ENCODE peak calls at places on chromosomes 7 and 10, in five cellular contexts. H is astrocyte; M is adrenal gland; I is PC-9; Y is CD8-positive, alpha-beta T cell. A is an unnamed sample.

GRCh38 chr10:84197643-84198042 is 3.3 kb downstream of the CDHR1 start:
- DNase-seq in M (no peak), Y (no peak), H (no peak), I (no peak), A (no peak)

GRCh38 chr7:4613855-4614548 is 68.1 kb upstream of the FOXK1 start:
- DNase-seq in I (no peak), Y (no peak), M (no peak), H (peak), A (peak)

GRCh38 chr10:29751686-29752085 is 116.9 kb upstream of the SVIL start:
- DNase-seq in I (no peak), Y (no peak), M (no peak), H (no peak), A (no peak)

GRCh38 chr10:21281765-21282484 is 243.6 kb downstream of the SKIDA1 start:
- DNase-seq in I (no peak), Y (no peak), M (no peak), H (no peak), A (no peak)

GRCh38 chr7:82745117-82745516 is 301.5 kb upstream of the CACNA2D1 start:
- DNase-seq in Y (no peak), M (no peak), H (peak), I (no peak), A (no peak)

GRCh38 chr7:80428161-80429054 is 83.5 kb downstream of the GNAT3 start:
- DNase-seq in Y (no peak), H (peak), I (peak), M (peak), A (peak)

GRCh38 chr7:44073664-44074348 is 8.4 kb upstream of the PGAM2 start:
- DNase-seq in H (peak), Y (peak), I (peak), M (peak), A (peak)

GRCh38 chr10:128816726-128817125 is 650.3 kb upstream of the MGMT start:
- DNase-seq in H (no peak), Y (no peak), M (no peak), I (no peak), A (no peak)

GRCh38 chr10:104617831-104618230 is 23.3 kb upstream of the SORCS3 start:
- DNase-seq in Y (no peak), I (no peak), H (no peak), M (no peak), A (no peak)

GRCh38 chr7:135768990-135769389 is 20.4 kb upstream of the FAM180A start:
- DNase-seq in M (no peak), H (no peak), I (no peak), Y (no peak), A (peak)

GRCh38 chr7:12670071-12670729 is 17.2 kb upstream of the ARL4A start:
- DNase-seq in M (no peak), I (no peak), Y (no peak), H (peak), A (no peak)

GRCh38 chr7:96596120-96596826 is 113.4 kb downstream of the SEM1 start:
- DNase-seq in H (no peak), I (peak), M (no peak), Y (no peak), A (no peak)

GRCh38 chr10:47458466-47459154 is 25.3 kb downstream of the ANXA8 start:
- DNase-seq in M (no peak), I (peak), H (peak), Y (no peak), A (no peak)

GRCh38 chr7:95963446-95963990 is 191.2 kb downstream of the DYNC1I1 start:
- DNase-seq in Y (no peak), H (no peak), M (no peak), I (no peak), A (no peak)

GRCh38 chr10:71736570-71737355 is 17.2 kb upstream of the C10orf105 start:
- DNase-seq in I (no peak), H (no peak), Y (no peak), M (no peak), A (no peak)

GRCh38 chr7:3955026-3955425 is 654.0 kb downstream of the SDK1 start:
- DNase-seq in Y (no peak), I (no peak), H (no peak), M (no peak), A (no peak)

GRCh38 chr10:33174674-33175073 is 159.8 kb downstream of the NRP1 start:
- DNase-seq in H (no peak), M (no peak), I (no peak), Y (no peak), A (no peak)

GRCh38 chr7:54331311-54331710 is 210.9 kb upstream of the VSTM2A start:
- DNase-seq in H (no peak), I (no peak), Y (no peak), M (no peak), A (no peak)

GRCh38 chr10:71439670-71440425 is 43.1 kb downstream of the CDH23 start:
- DNase-seq in H (no peak), I (no peak), M (no peak), Y (no peak), A (no peak)

GRCh38 chr7:22194633-22195273 is 162.2 kb downstream of the RAPGEF5 start:
- DNase-seq in M (no peak), Y (no peak), H (no peak), I (no peak), A (no peak)

GRCh38 chr7:22195402-22195801 is 161.6 kb downstream of the RAPGEF5 start:
- DNase-seq in I (no peak), H (no peak), Y (no peak), M (no peak), A (no peak)

GRCh38 chr7:22190736-22191135 is 166.2 kb downstream of the RAPGEF5 start:
- DNase-seq in I (no peak), M (no peak), H (no peak), Y (no peak), A (no peak)

GRCh38 chr7:22193361-22194016 is 163.5 kb downstream of the RAPGEF5 start:
- DNase-seq in Y (no peak), M (no peak), I (no peak), H (peak), A (peak)

GRCh38 chr7:22192778-22193177 is 164.2 kb downstream of the RAPGEF5 start:
- DNase-seq in H (no peak), Y (no peak), I (no peak), M (no peak), A (no peak)
- H3K4me3 ChIP-seq in H (no peak), Y (no peak), I (no peak), M (peak), A (no peak)

GRCh38 chr10:125407000-125407502 is 246.7 kb upstream of the CTBP2 start:
- DNase-seq in H (peak), I (peak), M (no peak), Y (no peak), A (no peak)

GRCh38 chr10:125411724-125412123 is 251.4 kb upstream of the CTBP2 start:
- DNase-seq in M (no peak), H (peak), I (peak), Y (no peak), A (no peak)

GRCh38 chr10:125409756-125410155 is 249.4 kb upstream of the CTBP2 start:
- DNase-seq in H (no peak), I (no peak), Y (no peak), M (no peak), A (no peak)

GRCh38 chr10:125407557-125407956 is 247.2 kb upstream of the CTBP2 start:
- DNase-seq in H (no peak), I (no peak), Y (no peak), M (no peak), A (no peak)
- H3K27ac ChIP-seq in H (no peak), I (peak), Y (no peak), M (no peak), A (no peak)

GRCh38 chr10:88582411-88582805 is 710 bp downstream of the RNLS start:
- DNase-seq in Y (no peak), H (no peak), M (no peak), I (no peak), A (no peak)

GRCh38 chr10:88582806-88583583 is at the start of gene RNLS:
- DNase-seq in Y (peak), H (peak), M (peak), I (no peak), A (peak)

GRCh38 chr10:88586462-88586861 is at the start of gene LIPJ:
- DNase-seq in M (no peak), Y (no peak), I (no peak), H (no peak), A (no peak)

GRCh38 chr10:88583584-88583957 is 453 bp upstream of the RNLS start:
- DNase-seq in I (no peak), Y (no peak), H (no peak), M (no peak), A (no peak)
- H3K4me3 ChIP-seq in I (no peak), Y (peak), H (peak), M (peak), A (peak)

DNA sequence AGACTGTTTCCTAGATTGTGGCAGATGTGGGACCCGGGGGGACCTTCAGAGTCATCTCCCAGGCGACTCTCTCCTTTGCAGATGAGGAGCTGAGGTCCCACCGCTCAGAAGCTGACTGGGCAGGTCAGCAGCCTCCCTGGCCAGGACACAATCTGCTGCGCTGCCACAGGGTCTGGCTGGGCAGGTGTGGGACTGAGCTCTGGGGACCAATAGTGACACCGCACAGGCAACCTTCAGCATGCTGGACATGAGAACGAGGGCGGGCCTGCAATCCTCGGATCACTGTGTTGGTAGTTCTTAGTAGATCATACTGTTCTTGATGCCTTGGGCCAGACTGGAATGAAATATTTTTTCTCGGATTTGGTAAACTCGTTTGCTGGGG is 20.5 kb upstream of the CRYGN start:
- DNase-seq in Y (no peak), I (no peak), M (peak), H (no peak), A (peak)
- H3K27ac ChIP-seq in Y (no peak), I (peak), M (peak), H (peak), A (peak)

GRCh38 chr7:22329816-22330524 is 27.0 kb downstream of the RAPGEF5 start:
- DNase-seq in Y (no peak), I (peak), M (no peak), H (no peak), A (peak)

GRCh38 chr7:22330903-22331302 is 26.1 kb downstream of the RAPGEF5 start:
- DNase-seq in H (no peak), Y (no peak), I (no peak), M (no peak), A (peak)

GRCh38 chr7:22320416-22320815 is 36.5 kb downstream of the RAPGEF5 start:
- DNase-seq in M (no peak), I (no peak), Y (no peak), H (no peak), A (no peak)

GRCh38 chr7:22326181-22326580 is 30.8 kb downstream of the RAPGEF5 start:
- DNase-seq in H (no peak), Y (no peak), I (no peak), M (no peak), A (no peak)

GRCh38 chr7:22325671-22326070 is 31.3 kb downstream of the RAPGEF5 start:
- DNase-seq in H (no peak), M (no peak), Y (no peak), I (no peak), A (no peak)
- H3K4me3 ChIP-seq in H (no peak), M (no peak), Y (no peak), I (no peak), A (no peak)

GRCh38 chr7:46972205-46972604 is 609.7 kb downstream of the TNS3 start:
- DNase-seq in I (peak), M (no peak), Y (no peak), H (peak), A (no peak)

GRCh38 chr7:46970131-46970430 is 611.8 kb downstream of the TNS3 start:
- DNase-seq in Y (no peak), H (no peak), M (no peak), I (peak), A (no peak)

GRCh38 chr7:46969303-46970130 is 612.4 kb downstream of the TNS3 start:
- DNase-seq in I (peak), H (peak), Y (no peak), M (no peak), A (no peak)

GRCh38 chr7:46975493-46975892 is 606.4 kb downstream of the TNS3 start:
- DNase-seq in Y (no peak), H (no peak), I (no peak), M (no peak), A (no peak)

GRCh38 chr7:46970486-46970885 is 611.4 kb downstream of the TNS3 start:
- DNase-seq in M (no peak), I (peak), H (no peak), Y (no peak), A (no peak)
- H3K27ac ChIP-seq in M (no peak), I (no peak), H (no peak), Y (no peak), A (no peak)

GRCh38 chr7:138468244-138469123 is 8.4 kb downstream of the TRIM24 start:
- DNase-seq in M (peak), Y (no peak), H (no peak), I (no peak), A (no peak)
- H3K4me3 ChIP-seq in M (no peak), Y (no peak), H (no peak), I (no peak), A (no peak)

DNA sequence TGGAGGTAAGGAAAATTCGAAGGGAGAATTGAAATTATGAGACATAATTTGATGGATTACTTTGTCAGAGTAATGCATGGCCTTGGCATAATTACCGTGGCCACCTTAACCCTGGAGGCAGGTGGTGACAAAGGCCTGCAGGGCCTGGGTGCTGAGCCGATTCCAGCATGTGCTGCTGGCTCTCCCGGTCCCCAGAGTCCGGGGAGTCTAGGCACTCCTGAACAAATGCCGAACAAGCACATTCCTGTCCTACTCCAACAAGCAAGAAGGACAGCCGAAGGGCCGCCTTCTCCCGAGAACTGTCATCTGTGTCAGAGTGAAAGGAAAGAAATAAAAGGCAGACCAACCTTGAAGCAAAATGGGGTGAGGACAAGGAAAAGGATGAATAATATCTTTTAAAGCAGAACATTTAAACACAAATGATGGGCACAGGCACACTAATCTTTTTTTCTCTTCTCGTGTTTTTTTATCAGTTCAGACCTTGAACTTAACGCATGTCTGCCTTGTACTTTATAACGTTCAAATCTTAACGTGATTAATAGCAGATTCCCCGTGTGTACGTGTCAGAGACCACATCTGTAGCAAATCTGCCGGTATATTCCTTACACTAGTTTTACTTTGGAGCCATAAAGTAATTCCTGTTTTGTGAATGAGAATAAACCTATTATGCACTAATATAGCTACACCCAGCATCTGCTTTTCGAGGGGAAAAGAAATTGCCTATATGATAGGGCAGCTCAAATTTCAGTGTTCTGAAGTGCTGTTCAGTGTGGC is 166.2 kb upstream of the TCF7L2 start:
- DNase-seq in I (no peak), H (no peak), Y (no peak), M (peak), A (peak)
- H3K27ac ChIP-seq in I (no peak), H (no peak), Y (no peak), M (no peak), A (no peak)